ENCODE peak calls at places on chromosomes 13 and 19, in six cellular contexts. Q, N, H, E, A and M are unnamed samples.

GRCh38 chr19:39424934-39425333 is 10.8 kb downstream of the RPS16 start:
- DNase-seq in H (no peak), E (no peak), Q (no peak), N (no peak), A (no peak), M (no peak)

GRCh38 chr13:100827489-100828000 is 152.9 kb upstream of the TMTC4 start:
- DNase-seq in H (no peak), Q (no peak), E (no peak), N (no peak), A (no peak), M (no peak)

GRCh38 chr13:110874508-110874960 is 40.3 kb downstream of the ANKRD10 start:
- DNase-seq in Q (peak), A (no peak), N (peak), H (peak), E (peak), M (peak)

GRCh38 chr19:7908078-7908699 is 4.5 kb downstream of the MAP2K7 start:
- DNase-seq in E (no peak), H (no peak), Q (no peak), A (no peak), N (no peak), M (no peak)

GRCh38 chr19:16836115-16836905 is 7.1 kb downstream of the SIN3B start:
- DNase-seq in E (no peak), A (no peak), Q (peak), N (peak), H (no peak), M (no peak)

GRCh38 chr13:26325876-26326275 is 71.9 kb downstream of the CDK8 start:
- DNase-seq in A (no peak), H (no peak), N (no peak), Q (no peak), E (no peak), M (no peak)

GRCh38 chr13:67076378-67076777 is 153.8 kb downstream of the PCDH9 start:
- DNase-seq in H (no peak), A (no peak), Q (no peak), E (no peak), N (no peak), M (no peak)

GRCh38 chr19:2231621-2232221 is 4.4 kb downstream of the PLEKHJ1 start:
- DNase-seq in Q (peak), H (peak), E (no peak), A (no peak), N (no peak), M (no peak)

GRCh38 chr19:49881672-49882394 is 4.3 kb downstream of the TBC1D17 start:
- DNase-seq in H (no peak), Q (no peak), N (peak), E (no peak), A (no peak), M (no peak)

GRCh38 chr13:40984670-40985366 is 34.3 kb downstream of the ELF1 start:
- DNase-seq in E (no peak), N (no peak), A (no peak), H (no peak), Q (no peak), M (peak)

GRCh38 chr19:41601771-41602170 is 25.1 kb downstream of the CEACAM4 start:
- DNase-seq in Q (no peak), E (no peak), A (no peak), N (peak), H (no peak), M (no peak)

GRCh38 chr19:45477713-45478453 is 10.1 kb downstream of the FOSB start:
- DNase-seq in A (no peak), N (no peak), Q (no peak), E (no peak), H (no peak), M (no peak)

GRCh38 chr13:47239025-47239424 is 342.2 kb upstream of the HTR2A start:
- DNase-seq in N (no peak), H (no peak), E (no peak), A (no peak), Q (no peak), M (no peak)

GRCh38 chr19:46714523-46715106 is 2.3 kb downstream of the PRKD2 start:
- DNase-seq in A (peak), H (no peak), N (no peak), Q (peak), E (no peak), M (no peak)

GRCh38 chr13:81326913-81327312 is 986.0 kb upstream of the SPRY2 start:
- DNase-seq in N (no peak), H (no peak), E (no peak), Q (no peak), A (no peak), M (no peak)

GRCh38 chr13:49711218-49711863 is 20.1 kb upstream of the EBPL start:
- DNase-seq in H (no peak), Q (no peak), N (no peak), E (no peak), A (no peak), M (no peak)

GRCh38 chr13:111318396-111318795 is 2.0 kb upstream of the TEX29 start:
- DNase-seq in N (no peak), E (no peak), Q (no peak), A (no peak), H (no peak), M (no peak)

GRCh38 chr13:83085186-83085900 is 796.9 kb downstream of the SLITRK1 start:
- DNase-seq in E (no peak), A (no peak), Q (no peak), H (no peak), N (no peak), M (no peak)

GRCh38 chr13:32164622-32165268 is 133.2 kb downstream of the FRY start:
- DNase-seq in N (peak), A (no peak), H (peak), Q (peak), E (no peak), M (peak)

GRCh38 chr13:113651511-113652403 is 6.2 kb downstream of the ATP4B start:
- DNase-seq in N (peak), E (no peak), A (no peak), Q (no peak), H (no peak), M (no peak)

GRCh38 chr19:48812094-48812929 is 1.5 kb upstream of the BCAT2 start:
- DNase-seq in H (peak), N (peak), E (peak), A (peak), Q (peak), M (peak)

GRCh38 chr13:55566779-55567178 is 1573.9 kb upstream of the PRR20A start:
- DNase-seq in N (no peak), A (no peak), H (no peak), Q (no peak), E (no peak), M (no peak)

GRCh38 chr13:114021464-114022308 is 47.8 kb upstream of the C13orf46 start:
- DNase-seq in N (no peak), H (no peak), E (peak), A (no peak), Q (no peak), M (peak)

GRCh38 chr13:76690611-76691010 is 195.6 kb downstream of the KCTD12 start:
- DNase-seq in N (no peak), Q (no peak), E (no peak), A (no peak), H (no peak), M (no peak)

GRCh38 chr13:29591310-29591709 is 4.2 kb downstream of the SLC7A1 start:
- DNase-seq in E (no peak), A (no peak), N (no peak), Q (no peak), H (no peak), M (no peak)

GRCh38 chr19:53328967-53329366 is 4.6 kb upstream of the ZNF845 start:
- DNase-seq in E (no peak), Q (no peak), H (peak), A (no peak), N (peak), M (no peak)

GRCh38 chr13:27569405-27569804 is 50.9 kb downstream of the LNX2 start:
- DNase-seq in H (no peak), A (no peak), E (no peak), Q (no peak), N (no peak), M (no peak)

GRCh38 chr13:33007237-33007636 is 9.0 kb upstream of the KL start:
- DNase-seq in E (no peak), Q (no peak), N (no peak), A (no peak), H (no peak), M (no peak)

GRCh38 chr19:18699403-18700054 is 16.0 kb downstream of the CRTC1 start:
- DNase-seq in H (no peak), N (no peak), E (no peak), A (no peak), Q (peak), M (no peak)

GRCh38 chr13:97327071-97327470 is 104.9 kb downstream of the MBNL2 start:
- DNase-seq in A (no peak), Q (no peak), E (no peak), N (no peak), H (no peak), M (no peak)

GRCh38 chr19:17235618-17236413 is 9.8 kb downstream of the OCEL1 start:
- DNase-seq in H (peak), Q (peak), N (peak), A (peak), E (peak), M (peak)

GRCh38 chr19:50301607-50301971 is 27.6 kb downstream of the KCNC3 start:
- DNase-seq in Q (no peak), N (no peak), E (no peak), A (no peak), H (no peak), M (no peak)

GRCh38 chr13:94987869-94988268 is 275.5 kb upstream of the SOX21 start:
- DNase-seq in A (no peak), E (no peak), N (no peak), Q (no peak), H (no peak), M (no peak)

GRCh38 chr19:3586124-3586626 is 897 bp downstream of the GIPC3 start:
- DNase-seq in H (peak), E (no peak), Q (no peak), N (peak), A (no peak), M (no peak)

GRCh38 chr13:78137404-78138142 is 218.9 kb upstream of the EDNRB start:
- DNase-seq in H (peak), E (no peak), Q (peak), A (no peak), N (peak), M (peak)

GRCh38 chr13:73274147-73274546 is 215.3 kb downstream of the KLF5 start:
- DNase-seq in N (no peak), E (no peak), H (no peak), A (no peak), Q (no peak), M (no peak)

GRCh38 chr13:75771818-75772217 is 135.7 kb downstream of the LMO7 start:
- DNase-seq in Q (no peak), E (no peak), H (no peak), N (no peak), A (no peak), M (no peak)

GRCh38 chr13:41470187-41470586 is 12.8 kb downstream of the RGCC start:
- DNase-seq in N (no peak), H (no peak), E (no peak), Q (peak), A (no peak), M (no peak)